ENCODE peak calls at places on chromosomes 1 and 21, in six cellular contexts. H is stimulated activated naive CD8-positive, alpha-beta T cell treated with anti-CD3 and anti-CD28 coated beads, Interleukin-15, amount 100 ng/mL, for 72 hours; L is EL; G is stimulated activated CD4-positive, alpha-beta T cell treated with anti-CD3 and anti-CD28 coated beads, TNF-alpha, amount 100 ng/mL, for 24 hours; B is PC-9; V is nucleus accumbens. R is an unnamed sample.
A peak's percentile ranks its signal among the peaks of the same experiment; 100 is the strongest.

GRCh38 chr1:92953491-92953890 is 7.8 kb downstream of the DIPK1A start:
- DNase-seq in H (peak; percentile 60), L (no peak), G (no peak), B (no peak), V (no peak), R (no peak)

GRCh38 chr1:6125366-6125765 is 54.8 kb downstream of the CHD5 start:
- DNase-seq in H (no peak), L (no peak), G (no peak), B (no peak), V (no peak), R (no peak)

GRCh38 chr1:113615425-113615824 is 143.9 kb downstream of the PHTF1 start:
- DNase-seq in H (no peak), L (peak; percentile 37), G (no peak), B (no peak), V (no peak), R (no peak)

GRCh38 chr1:210477328-210477924 is 148.7 kb downstream of the HHAT start:
- DNase-seq in H (no peak), L (peak; percentile 36), G (no peak), B (peak; percentile 2), V (no peak), R (no peak)

GRCh38 chr1:73516458-73516857 is 681.5 kb downstream of the LRRIQ3 start:
- DNase-seq in H (no peak), L (no peak), G (no peak), B (no peak), V (no peak), R (no peak)

GRCh38 chr1:110463695-110464094 is 12.7 kb downstream of the PROK1 start:
- DNase-seq in H (no peak), L (no peak), G (no peak), B (no peak), V (no peak), R (no peak)

GRCh38 chr21:45856422-45856821 is 125.1 kb upstream of the COL6A1 start:
- DNase-seq in H (no peak), L (no peak), G (no peak), B (no peak), V (no peak), R (no peak)

GRCh38 chr1:209989525-209989924 is 51.5 kb downstream of the SYT14 start:
- DNase-seq in H (no peak), L (peak; percentile 3), G (no peak), B (no peak), V (no peak), R (no peak)

GRCh38 chr1:240831922-240832321 is 220.0 kb upstream of the GREM2 start:
- DNase-seq in H (no peak), L (peak; percentile 15), G (no peak), B (no peak), V (no peak), R (no peak)

GRCh38 chr1:9573723-9574122 is 15.0 kb upstream of the TMEM201 start:
- DNase-seq in H (no peak), L (peak; percentile 18), G (no peak), B (no peak), V (no peak), R (peak; percentile 36)

GRCh38 chr1:159891275-159892157 is 8.4 kb downstream of the CFAP45 start:
- DNase-seq in H (peak; percentile 83), L (peak; percentile 91), G (peak; percentile 67), B (peak; percentile 85), V (peak; percentile 16), R (peak; percentile 50)

R was measured in SJCRH30.